ENCODE peak calls at places on chromosomes 13 and 19, in ten cellular contexts. One of them, this sample, is unnamed.

GRCh38 chr19:38542040-38542439 is 75.7 kb downstream of the MAP4K1 start:
- DNase-seq in CD4-positive, CD25-positive, alpha-beta regulatory T cell: no peak
- DNase-seq in epithelial cell of esophagus: no peak
- DNase-seq in GM04504: no peak
- DNase-seq in stimulated activated CD4-positive, alpha-beta T cell treated with anti-CD3 and anti-CD28 coated beads, Interleukin-1b, Interleukin-23, amount 100 ng/mL, for 1 hour: no peak
- DNase-seq in GM04503: no peak
- DNase-seq in sciatic nerve: no peak
- DNase-seq in hepatic stellate cell: no peak
- DNase-seq in BE2C: no peak
- DNase-seq in dermis blood vessel endothelial cell: no peak
- DNase-seq in this sample: no peak

GRCh38 chr13:109941951-109942350 is 155.6 kb upstream of the IRS2 start:
- DNase-seq in CD4-positive, CD25-positive, alpha-beta regulatory T cell: no peak
- DNase-seq in epithelial cell of esophagus: peak
- DNase-seq in GM04504: peak
- DNase-seq in stimulated activated CD4-positive, alpha-beta T cell treated with anti-CD3 and anti-CD28 coated beads, Interleukin-1b, Interleukin-23, amount 100 ng/mL, for 1 hour: no peak
- DNase-seq in GM04503: no peak
- DNase-seq in sciatic nerve: no peak
- DNase-seq in hepatic stellate cell: no peak
- DNase-seq in BE2C: no peak
- DNase-seq in dermis blood vessel endothelial cell: no peak
- DNase-seq in this sample: no peak

GRCh38 chr13:33152389-33152788 is 133.2 kb downstream of the STARD13 start:
- DNase-seq in CD4-positive, CD25-positive, alpha-beta regulatory T cell: no peak
- DNase-seq in epithelial cell of esophagus: peak
- DNase-seq in GM04504: no peak
- DNase-seq in stimulated activated CD4-positive, alpha-beta T cell treated with anti-CD3 and anti-CD28 coated beads, Interleukin-1b, Interleukin-23, amount 100 ng/mL, for 1 hour: no peak
- DNase-seq in GM04503: no peak
- DNase-seq in sciatic nerve: no peak
- DNase-seq in hepatic stellate cell: no peak
- DNase-seq in BE2C: no peak
- DNase-seq in dermis blood vessel endothelial cell: no peak
- DNase-seq in this sample: no peak

GRCh38 chr13:51639171-51639570 is 54.9 kb downstream of the WDFY2 start:
- DNase-seq in CD4-positive, CD25-positive, alpha-beta regulatory T cell: no peak
- DNase-seq in epithelial cell of esophagus: no peak
- DNase-seq in GM04504: no peak
- DNase-seq in stimulated activated CD4-positive, alpha-beta T cell treated with anti-CD3 and anti-CD28 coated beads, Interleukin-1b, Interleukin-23, amount 100 ng/mL, for 1 hour: no peak
- DNase-seq in GM04503: no peak
- DNase-seq in sciatic nerve: no peak
- DNase-seq in hepatic stellate cell: no peak
- DNase-seq in BE2C: no peak
- DNase-seq in dermis blood vessel endothelial cell: no peak
- DNase-seq in this sample: no peak

GRCh38 chr13:31764556-31764955 is 25.2 kb downstream of the RXFP2 start:
- DNase-seq in CD4-positive, CD25-positive, alpha-beta regulatory T cell: no peak
- DNase-seq in epithelial cell of esophagus: no peak
- DNase-seq in GM04504: no peak
- DNase-seq in stimulated activated CD4-positive, alpha-beta T cell treated with anti-CD3 and anti-CD28 coated beads, Interleukin-1b, Interleukin-23, amount 100 ng/mL, for 1 hour: no peak
- DNase-seq in GM04503: no peak
- DNase-seq in sciatic nerve: no peak
- DNase-seq in hepatic stellate cell: no peak
- DNase-seq in BE2C: no peak
- DNase-seq in dermis blood vessel endothelial cell: no peak
- DNase-seq in this sample: no peak

GRCh38 chr13:110944121-110944967 is 29.5 kb upstream of the ANKRD10 start:
- DNase-seq in CD4-positive, CD25-positive, alpha-beta regulatory T cell: no peak
- DNase-seq in epithelial cell of esophagus: peak
- DNase-seq in GM04504: peak
- DNase-seq in stimulated activated CD4-positive, alpha-beta T cell treated with anti-CD3 and anti-CD28 coated beads, Interleukin-1b, Interleukin-23, amount 100 ng/mL, for 1 hour: no peak
- DNase-seq in GM04503: peak
- DNase-seq in sciatic nerve: no peak
- DNase-seq in hepatic stellate cell: peak
- DNase-seq in BE2C: peak
- DNase-seq in dermis blood vessel endothelial cell: peak
- DNase-seq in this sample: peak

GRCh38 chr19:18479964-18480723 is 41.7 kb downstream of the ELL start:
- DNase-seq in CD4-positive, CD25-positive, alpha-beta regulatory T cell: no peak
- DNase-seq in epithelial cell of esophagus: no peak
- DNase-seq in GM04504: peak
- DNase-seq in stimulated activated CD4-positive, alpha-beta T cell treated with anti-CD3 and anti-CD28 coated beads, Interleukin-1b, Interleukin-23, amount 100 ng/mL, for 1 hour: no peak
- DNase-seq in GM04503: peak
- DNase-seq in sciatic nerve: peak
- DNase-seq in hepatic stellate cell: peak
- DNase-seq in BE2C: no peak
- DNase-seq in dermis blood vessel endothelial cell: peak
- DNase-seq in this sample: peak

GRCh38 chr13:96652506-96652905 is 341.8 kb downstream of the OXGR1 start:
- DNase-seq in CD4-positive, CD25-positive, alpha-beta regulatory T cell: no peak
- DNase-seq in epithelial cell of esophagus: peak
- DNase-seq in GM04504: no peak
- DNase-seq in stimulated activated CD4-positive, alpha-beta T cell treated with anti-CD3 and anti-CD28 coated beads, Interleukin-1b, Interleukin-23, amount 100 ng/mL, for 1 hour: no peak
- DNase-seq in GM04503: no peak
- DNase-seq in sciatic nerve: no peak
- DNase-seq in hepatic stellate cell: no peak
- DNase-seq in BE2C: no peak
- DNase-seq in dermis blood vessel endothelial cell: no peak
- DNase-seq in this sample: no peak

GRCh38 chr13:23934481-23934880 is 37.2 kb upstream of the C1QTNF9B start:
- DNase-seq in CD4-positive, CD25-positive, alpha-beta regulatory T cell: no peak
- DNase-seq in epithelial cell of esophagus: no peak
- DNase-seq in GM04504: no peak
- DNase-seq in stimulated activated CD4-positive, alpha-beta T cell treated with anti-CD3 and anti-CD28 coated beads, Interleukin-1b, Interleukin-23, amount 100 ng/mL, for 1 hour: no peak
- DNase-seq in GM04503: no peak
- DNase-seq in sciatic nerve: no peak
- DNase-seq in hepatic stellate cell: no peak
- DNase-seq in BE2C: no peak
- DNase-seq in dermis blood vessel endothelial cell: no peak
- DNase-seq in this sample: no peak

GRCh38 chr13:98397221-98397620 is 179.7 kb downstream of the STK24 start:
- DNase-seq in CD4-positive, CD25-positive, alpha-beta regulatory T cell: no peak
- DNase-seq in epithelial cell of esophagus: peak
- DNase-seq in GM04504: no peak
- DNase-seq in stimulated activated CD4-positive, alpha-beta T cell treated with anti-CD3 and anti-CD28 coated beads, Interleukin-1b, Interleukin-23, amount 100 ng/mL, for 1 hour: no peak
- DNase-seq in GM04503: no peak
- DNase-seq in sciatic nerve: no peak
- DNase-seq in hepatic stellate cell: peak
- DNase-seq in BE2C: no peak
- DNase-seq in dermis blood vessel endothelial cell: peak
- DNase-seq in this sample: no peak

GRCh38 chr13:33233547-33233946 is 52.0 kb downstream of the STARD13 start:
- DNase-seq in CD4-positive, CD25-positive, alpha-beta regulatory T cell: no peak
- DNase-seq in epithelial cell of esophagus: peak
- DNase-seq in GM04504: no peak
- DNase-seq in stimulated activated CD4-positive, alpha-beta T cell treated with anti-CD3 and anti-CD28 coated beads, Interleukin-1b, Interleukin-23, amount 100 ng/mL, for 1 hour: no peak
- DNase-seq in GM04503: no peak
- DNase-seq in sciatic nerve: no peak
- DNase-seq in hepatic stellate cell: no peak
- DNase-seq in BE2C: no peak
- DNase-seq in dermis blood vessel endothelial cell: no peak
- DNase-seq in this sample: no peak

GRCh38 chr19:27779953-27780352 is 1433.0 kb downstream of the UQCRFS1 start:
- DNase-seq in CD4-positive, CD25-positive, alpha-beta regulatory T cell: no peak
- DNase-seq in epithelial cell of esophagus: no peak
- DNase-seq in GM04504: no peak
- DNase-seq in stimulated activated CD4-positive, alpha-beta T cell treated with anti-CD3 and anti-CD28 coated beads, Interleukin-1b, Interleukin-23, amount 100 ng/mL, for 1 hour: no peak
- DNase-seq in GM04503: no peak
- DNase-seq in sciatic nerve: no peak
- DNase-seq in hepatic stellate cell: no peak
- DNase-seq in BE2C: no peak
- DNase-seq in dermis blood vessel endothelial cell: no peak
- DNase-seq in this sample: no peak

GRCh38 chr19:39252458-39252857 is 3.8 kb upstream of the IFNL4 start:
- DNase-seq in CD4-positive, CD25-positive, alpha-beta regulatory T cell: no peak
- DNase-seq in epithelial cell of esophagus: no peak
- DNase-seq in GM04504: no peak
- DNase-seq in stimulated activated CD4-positive, alpha-beta T cell treated with anti-CD3 and anti-CD28 coated beads, Interleukin-1b, Interleukin-23, amount 100 ng/mL, for 1 hour: no peak
- DNase-seq in GM04503: no peak
- DNase-seq in sciatic nerve: no peak
- DNase-seq in hepatic stellate cell: no peak
- DNase-seq in BE2C: no peak
- DNase-seq in dermis blood vessel endothelial cell: no peak
- DNase-seq in this sample: no peak

GRCh38 chr13:93624371-93624777 is 397.8 kb downstream of the GPC6 start:
- DNase-seq in CD4-positive, CD25-positive, alpha-beta regulatory T cell: no peak
- DNase-seq in epithelial cell of esophagus: no peak
- DNase-seq in GM04504: no peak
- DNase-seq in stimulated activated CD4-positive, alpha-beta T cell treated with anti-CD3 and anti-CD28 coated beads, Interleukin-1b, Interleukin-23, amount 100 ng/mL, for 1 hour: no peak
- DNase-seq in GM04503: no peak
- DNase-seq in sciatic nerve: no peak
- DNase-seq in hepatic stellate cell: no peak
- DNase-seq in BE2C: no peak
- DNase-seq in dermis blood vessel endothelial cell: no peak
- DNase-seq in this sample: no peak

GRCh38 chr13:101523732-101524131 is 71.3 kb downstream of the ITGBL1 start:
- DNase-seq in CD4-positive, CD25-positive, alpha-beta regulatory T cell: no peak
- DNase-seq in epithelial cell of esophagus: peak
- DNase-seq in GM04504: peak
- DNase-seq in stimulated activated CD4-positive, alpha-beta T cell treated with anti-CD3 and anti-CD28 coated beads, Interleukin-1b, Interleukin-23, amount 100 ng/mL, for 1 hour: no peak
- DNase-seq in GM04503: peak
- DNase-seq in sciatic nerve: no peak
- DNase-seq in hepatic stellate cell: peak
- DNase-seq in BE2C: no peak
- DNase-seq in dermis blood vessel endothelial cell: peak
- DNase-seq in this sample: no peak

GRCh38 chr13:76813874-76814273 is 72.3 kb downstream of the KCTD12 start:
- DNase-seq in CD4-positive, CD25-positive, alpha-beta regulatory T cell: no peak
- DNase-seq in epithelial cell of esophagus: peak
- DNase-seq in GM04504: no peak
- DNase-seq in stimulated activated CD4-positive, alpha-beta T cell treated with anti-CD3 and anti-CD28 coated beads, Interleukin-1b, Interleukin-23, amount 100 ng/mL, for 1 hour: no peak
- DNase-seq in GM04503: no peak
- DNase-seq in sciatic nerve: no peak
- DNase-seq in hepatic stellate cell: no peak
- DNase-seq in BE2C: peak
- DNase-seq in dermis blood vessel endothelial cell: peak
- DNase-seq in this sample: no peak

GRCh38 chr19:39483141-39483540 is 2.5 kb downstream of the TIMM50 start:
- DNase-seq in CD4-positive, CD25-positive, alpha-beta regulatory T cell: no peak
- DNase-seq in epithelial cell of esophagus: no peak
- DNase-seq in GM04504: no peak
- DNase-seq in stimulated activated CD4-positive, alpha-beta T cell treated with anti-CD3 and anti-CD28 coated beads, Interleukin-1b, Interleukin-23, amount 100 ng/mL, for 1 hour: no peak
- DNase-seq in GM04503: no peak
- DNase-seq in sciatic nerve: no peak
- DNase-seq in hepatic stellate cell: no peak
- DNase-seq in BE2C: no peak
- DNase-seq in dermis blood vessel endothelial cell: no peak
- DNase-seq in this sample: peak

GRCh38 chr19:55173717-55174409 is 6.2 kb downstream of the SYT5 start:
- DNase-seq in CD4-positive, CD25-positive, alpha-beta regulatory T cell: no peak
- DNase-seq in epithelial cell of esophagus: peak
- DNase-seq in GM04504: peak
- DNase-seq in stimulated activated CD4-positive, alpha-beta T cell treated with anti-CD3 and anti-CD28 coated beads, Interleukin-1b, Interleukin-23, amount 100 ng/mL, for 1 hour: no peak
- DNase-seq in GM04503: no peak
- DNase-seq in sciatic nerve: peak
- DNase-seq in hepatic stellate cell: peak
- DNase-seq in BE2C: peak
- DNase-seq in dermis blood vessel endothelial cell: peak
- DNase-seq in this sample: peak

GRCh38 chr19:7873304-7874079 is 698 bp downstream of the PRR36 start:
- DNase-seq in CD4-positive, CD25-positive, alpha-beta regulatory T cell: no peak
- DNase-seq in epithelial cell of esophagus: no peak
- DNase-seq in GM04504: no peak
- DNase-seq in stimulated activated CD4-positive, alpha-beta T cell treated with anti-CD3 and anti-CD28 coated beads, Interleukin-1b, Interleukin-23, amount 100 ng/mL, for 1 hour: no peak
- DNase-seq in GM04503: no peak
- DNase-seq in sciatic nerve: no peak
- DNase-seq in hepatic stellate cell: no peak
- DNase-seq in BE2C: no peak
- DNase-seq in dermis blood vessel endothelial cell: no peak
- DNase-seq in this sample: peak

GRCh38 chr19:54172764-54173699 is at the start of gene TMC4:
- DNase-seq in CD4-positive, CD25-positive, alpha-beta regulatory T cell: no peak
- DNase-seq in epithelial cell of esophagus: peak
- DNase-seq in GM04504: no peak
- DNase-seq in stimulated activated CD4-positive, alpha-beta T cell treated with anti-CD3 and anti-CD28 coated beads, Interleukin-1b, Interleukin-23, amount 100 ng/mL, for 1 hour: no peak
- DNase-seq in GM04503: no peak
- DNase-seq in sciatic nerve: no peak
- DNase-seq in hepatic stellate cell: peak
- DNase-seq in BE2C: no peak
- DNase-seq in dermis blood vessel endothelial cell: no peak
- DNase-seq in this sample: peak

GRCh38 chr13:42747399-42747873 is 33.9 kb upstream of the FAM216B start:
- DNase-seq in CD4-positive, CD25-positive, alpha-beta regulatory T cell: no peak
- DNase-seq in epithelial cell of esophagus: peak
- DNase-seq in GM04504: peak
- DNase-seq in stimulated activated CD4-positive, alpha-beta T cell treated with anti-CD3 and anti-CD28 coated beads, Interleukin-1b, Interleukin-23, amount 100 ng/mL, for 1 hour: no peak
- DNase-seq in GM04503: peak
- DNase-seq in sciatic nerve: no peak
- DNase-seq in hepatic stellate cell: peak
- DNase-seq in BE2C: no peak
- DNase-seq in dermis blood vessel endothelial cell: peak
- DNase-seq in this sample: no peak